ENCODE peak calls at places on chromosomes 11 and 22, in eight cellular contexts. V, H, R, I, A, P, W and T are unnamed samples.

GRCh38 chr11:93393386-93393785 is 62.8 kb downstream of the DEUP1 start:
- DNase-seq in I (no peak), R (no peak), A (no peak), V (no peak), P (no peak), H (no peak), W (no peak), T (no peak)

GRCh38 chr11:31045335-31045734 is 324.2 kb downstream of the DCDC1 start:
- DNase-seq in I (no peak), W (no peak), P (no peak), A (no peak), H (no peak), V (peak; percentile 15), R (no peak), T (no peak)

GRCh38 chr22:19663821-19664325 is 50.4 kb upstream of the SEPTIN5 start:
- DNase-seq in V (no peak), W (no peak), A (no peak), H (peak; percentile 73), P (no peak), I (no peak), R (no peak), T (peak; percentile 57)

GRCh38 chr22:27241430-27242110 is 560.0 kb downstream of the MN1 start:
- DNase-seq in R (no peak), P (peak; percentile 20), W (no peak), I (no peak), H (peak; percentile 66), A (no peak), V (no peak), T (peak; percentile 46)

GRCh38 chr11:120226714-120227113 is 13.2 kb upstream of the POU2F3 start:
- DNase-seq in V (no peak), A (no peak), P (no peak), W (no peak), I (no peak), R (no peak), H (peak; percentile 29), T (no peak)

GRCh38 chr11:120337133-120337895 is 1.1 kb downstream of the ARHGEF12 start:
- DNase-seq in W (no peak), I (no peak), H (peak; percentile 59), A (peak; percentile 55), V (no peak), R (peak; percentile 34), P (peak; percentile 34), T (peak; percentile 52)

GRCh38 chr11:47136327-47136726 is 40.4 kb downstream of the ARFGAP2 start:
- DNase-seq in I (no peak), V (no peak), W (no peak), R (no peak), H (no peak), A (no peak), P (no peak), T (no peak)

GRCh38 chr11:69205929-69206612 is 50.3 kb downstream of the SMIM38 start:
- DNase-seq in V (no peak), A (no peak), W (no peak), P (no peak), I (no peak), R (no peak), H (no peak), T (no peak)

GRCh38 chr22:41822289-41823057 is 10.4 kb upstream of the SREBF2 start:
- DNase-seq in V (peak; percentile 23), A (no peak), R (no peak), P (no peak), H (no peak), I (peak; percentile 18), W (no peak), T (no peak)

GRCh38 chr22:47396515-47396914 is 634.1 kb downstream of the TBC1D22A start:
- DNase-seq in I (peak; percentile 71), R (no peak), W (no peak), V (no peak), P (no peak), H (no peak), A (no peak), T (no peak)

GRCh38 chr11:2271077-2271326 is 614 bp upstream of the ASCL2 start:
- DNase-seq in V (no peak), A (no peak), P (no peak), H (peak; percentile 76), W (no peak), R (no peak), I (no peak), T (peak; percentile 71)

GRCh38 chr22:27259390-27259789 is 542.2 kb downstream of the MN1 start:
- DNase-seq in P (no peak), W (no peak), A (no peak), R (no peak), V (no peak), I (no peak), H (no peak), T (no peak)

GRCh38 chr11:32107647-32108046 is 16.8 kb downstream of the RCN1 start:
- DNase-seq in P (no peak), H (no peak), I (no peak), A (no peak), R (no peak), V (no peak), W (no peak), T (no peak)

GRCh38 chr11:69947059-69947771 is 128.0 kb upstream of the FGF3 start:
- DNase-seq in H (peak; percentile 23), V (no peak), P (no peak), W (no peak), I (peak; percentile 18), R (no peak), A (no peak), T (no peak)

GRCh38 chr22:28108851-28109250 is 189.8 kb upstream of the PITPNB start:
- DNase-seq in H (no peak), A (no peak), I (no peak), W (no peak), V (no peak), R (no peak), P (no peak), T (no peak)

GRCh38 chr11:117384045-117384444 is 56.4 kb downstream of the CEP164 start:
- DNase-seq in A (no peak), V (no peak), H (no peak), W (no peak), P (no peak), R (no peak), I (no peak), T (no peak)

GRCh38 chr11:93740031-93740801 is 1.1 kb downstream of the TAF1D start:
- DNase-seq in H (no peak), I (no peak), W (peak; percentile 44), A (peak; percentile 73), V (no peak), R (no peak), P (no peak), T (peak; percentile 36)

GRCh38 chr22:29230916-29231875 is 25.5 kb downstream of the EMID1 start:
- DNase-seq in W (no peak), A (no peak), I (no peak), P (no peak), H (no peak), V (no peak), R (no peak), T (no peak)

GRCh38 chr11:90288207-90288821 is 65.5 kb upstream of the CHORDC1 start:
- DNase-seq in H (no peak), R (no peak), A (no peak), V (peak; percentile 36), W (no peak), P (no peak), I (no peak), T (no peak)

GRCh38 chr11:69351460-69351859 is 57.5 kb downstream of the MYEOV start:
- DNase-seq in P (no peak), R (no peak), I (no peak), W (no peak), H (no peak), A (no peak), V (no peak), T (no peak)

GRCh38 chr11:1548221-1549070 is 23.6 kb downstream of the DUSP8 start:
- DNase-seq in P (peak; percentile 44), H (peak; percentile 85), V (peak; percentile 33), I (no peak), W (no peak), R (no peak), A (peak; percentile 44), T (peak; percentile 89)

GRCh38 chr11:132838621-132839020 is 693.7 kb downstream of the OPCML start:
- DNase-seq in I (no peak), R (no peak), H (no peak), W (no peak), V (no peak), A (no peak), P (no peak), T (no peak)

GRCh38 chr22:30459206-30460052 is 12.4 kb downstream of the SEC14L3 start:
- DNase-seq in P (no peak), R (no peak), W (no peak), H (no peak), I (no peak), V (no peak), A (no peak), T (no peak)

GRCh38 chr11:47981667-47982404 is 1.5 kb downstream of the PTPRJ start:
- DNase-seq in P (peak; percentile 11), A (peak; percentile 25), H (peak; percentile 53), I (no peak), W (no peak), R (no peak), V (no peak), T (no peak)

GRCh38 chr11:120801801-120802689 is 221.9 kb upstream of the TBCEL start:
- DNase-seq in A (peak; percentile 69), H (peak; percentile 68), R (peak; percentile 52), V (peak; percentile 81), W (peak; percentile 15), I (peak; percentile 57), P (peak; percentile 57), T (peak; percentile 87)

GRCh38 chr11:45713573-45713972 is 48.2 kb upstream of the CHST1 start:
- DNase-seq in V (no peak), I (no peak), P (no peak), W (no peak), H (no peak), A (no peak), R (no peak), T (no peak)

GRCh38 chr11:8794677-8795103 is 112.1 kb downstream of the RPL27A start:
- DNase-seq in V (peak; percentile 33), H (peak; percentile 56), R (no peak), W (no peak), I (no peak), P (no peak), A (peak; percentile 22), T (no peak)

GRCh38 chr11:45455536-45455935 is 169.4 kb upstream of the SYT13 start:
- DNase-seq in A (no peak), I (no peak), H (no peak), W (no peak), P (no peak), V (no peak), R (no peak), T (no peak)

GRCh38 chr22:46909237-46910030 is 147.0 kb downstream of the TBC1D22A start:
- DNase-seq in A (peak; percentile 27), V (no peak), W (no peak), P (no peak), I (no peak), R (no peak), H (no peak), T (no peak)

GRCh38 chr11:86116996-86117705 is 48.3 kb upstream of the PICALM start:
- DNase-seq in W (no peak), I (no peak), P (no peak), H (no peak), R (no peak), V (no peak), A (no peak), T (no peak)

GRCh38 chr11:6925007-6925577 is 1.1 kb upstream of the ZNF215 start:
- DNase-seq in P (no peak), A (no peak), H (no peak), I (no peak), R (no peak), W (no peak), V (no peak), T (no peak)

GRCh38 chr11:93652161-93652597 is 9.3 kb upstream of the CEP295 start:
- DNase-seq in H (no peak), W (no peak), P (no peak), V (peak; percentile 49), I (no peak), R (peak; percentile 36), A (peak; percentile 32), T (peak; percentile 20)